ENCODE peak calls at places on chromosome 11, in four cellular contexts. One of them, this sample, is unnamed.
A peak's percentile ranks its signal among the peaks of the same experiment; 100 is the strongest.

GRCh38 chr11:58625826-58626460 is 3.5 kb downstream of the CNTF start:
- DNase-seq in GM12878: no peak
- DNase-seq in K562: no peak
- DNase-seq in HepG2: no peak
- DNase-seq in this sample: no peak

GRCh38 chr11:87924125-87924524 is 251.1 kb downstream of the RAB38 start:
- DNase-seq in GM12878: no peak
- DNase-seq in HepG2: no peak
- DNase-seq in K562: no peak
- DNase-seq in this sample: no peak

GRCh38 chr11:57343825-57344224 is 5.7 kb downstream of the P2RX3 start:
- DNase-seq in GM12878: no peak
- DNase-seq in HepG2: no peak
- DNase-seq in K562: no peak
- DNase-seq in this sample: no peak

GRCh38 chr11:96228472-96228871 is 114.5 kb downstream of the MAML2 start:
- DNase-seq in K562: no peak
- DNase-seq in GM12878: no peak
- DNase-seq in HepG2: peak; percentile 68
- DNase-seq in this sample: no peak

GRCh38 chr11:12787847-12788246 is 113.6 kb downstream of the TEAD1 start:
- DNase-seq in K562: no peak
- DNase-seq in GM12878: no peak
- DNase-seq in HepG2: no peak
- DNase-seq in this sample: no peak

GRCh38 chr11:75516140-75516539 is 9.6 kb downstream of the GDPD5 start:
- DNase-seq in K562: no peak
- DNase-seq in GM12878: no peak
- DNase-seq in HepG2: no peak
- DNase-seq in this sample: no peak

GRCh38 chr11:70397336-70397982 is 870 bp upstream of the CTTN start:
- DNase-seq in GM12878: no peak
- DNase-seq in K562: no peak
- DNase-seq in HepG2: peak; percentile 43
- DNase-seq in this sample: peak; percentile 37

GRCh38 chr11:3231851-3232744 is at the start of gene MRGPRE:
- DNase-seq in K562: peak; percentile 97
- DNase-seq in GM12878: no peak
- DNase-seq in HepG2: no peak
- DNase-seq in this sample: peak; percentile 18

GRCh38 chr11:1706634-1707400 is 9.8 kb downstream of the KRTAP5-6 start:
- DNase-seq in HepG2: no peak
- DNase-seq in K562: no peak
- DNase-seq in GM12878: no peak
- DNase-seq in this sample: peak; percentile 36

GRCh38 chr11:82718307-82718706 is 15.4 kb downstream of the FAM181B start:
- DNase-seq in K562: peak; percentile 37
- DNase-seq in HepG2: peak; percentile 7
- DNase-seq in GM12878: no peak
- DNase-seq in this sample: peak; percentile 34

GRCh38 chr11:1534171-1534570 is 37.9 kb downstream of the DUSP8 start:
- DNase-seq in K562: no peak
- DNase-seq in HepG2: no peak
- DNase-seq in GM12878: no peak
- DNase-seq in this sample: no peak

GRCh38 chr11:3703383-3703782 is 32.2 kb upstream of the CHRNA10 start:
- DNase-seq in HepG2: no peak
- DNase-seq in K562: no peak
- DNase-seq in GM12878: no peak
- DNase-seq in this sample: no peak

GRCh38 chr11:35151896-35152295 is 12.9 kb downstream of the CD44 start:
- DNase-seq in GM12878: no peak
- DNase-seq in K562: no peak
- DNase-seq in HepG2: no peak
- DNase-seq in this sample: peak; percentile 17

GRCh38 chr11:101955278-101955677 is 39.0 kb upstream of the ANGPTL5 start:
- DNase-seq in K562: no peak
- DNase-seq in GM12878: no peak
- DNase-seq in HepG2: no peak
- DNase-seq in this sample: no peak

GRCh38 chr11:95119361-95120060 is 29.9 kb downstream of the ENDOD1 start:
- DNase-seq in K562: no peak
- DNase-seq in GM12878: no peak
- DNase-seq in HepG2: peak; percentile 10
- DNase-seq in this sample: no peak

DNA sequence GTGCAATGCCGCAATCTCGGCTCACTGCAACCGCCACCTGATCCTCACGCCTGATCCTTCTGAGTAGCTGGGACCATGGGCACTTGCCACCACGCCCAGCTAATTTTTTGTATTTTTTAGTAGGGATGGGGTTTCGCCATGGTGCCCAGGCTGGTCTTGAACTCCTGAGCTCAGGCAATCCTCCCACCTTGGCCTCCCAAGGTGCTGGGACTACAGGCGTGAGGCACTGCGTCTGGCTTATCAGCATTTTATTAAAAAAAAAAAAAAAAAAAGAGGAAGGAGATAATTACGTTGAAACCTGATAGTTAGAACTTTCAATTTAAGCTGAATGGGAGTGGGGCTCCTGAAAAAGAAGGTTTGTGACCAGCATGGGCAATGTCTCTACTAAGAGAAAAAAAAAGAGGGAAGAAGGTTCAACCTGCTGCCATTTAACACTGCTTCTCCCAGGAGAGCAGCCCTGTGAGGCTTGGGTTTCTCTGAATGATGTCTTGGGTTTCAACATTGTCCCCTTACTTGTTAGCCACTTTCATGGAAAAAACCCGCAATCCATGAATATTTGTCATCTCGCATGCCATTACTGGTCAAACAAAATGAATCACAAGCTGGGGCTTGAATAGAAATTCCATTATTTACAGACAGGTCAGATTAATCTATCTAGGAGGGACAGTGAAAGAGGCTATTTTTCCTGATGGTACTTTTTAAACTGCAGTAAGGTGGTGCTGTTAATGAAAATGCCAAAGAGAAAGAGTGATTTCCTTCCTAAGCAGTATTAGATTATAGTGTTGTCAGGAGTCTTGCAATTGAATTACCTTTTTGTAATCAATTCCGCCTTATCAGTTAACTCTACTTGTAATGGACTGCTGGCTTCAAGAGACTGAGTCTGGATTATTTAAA is 72.5 kb downstream of the PACS1 start:
- DNase-seq in HepG2: peak; percentile 79
- DNase-seq in K562: no peak
- DNase-seq in GM12878: no peak
- DNase-seq in this sample: no peak
- TF ChIP-seq CBFB in HepG2: no peak
- TF ChIP-seq CBFB in K562: no peak
- TF ChIP-seq CBFB in GM12878: no peak
- TF ChIP-seq CBFB in this sample: no peak

DNA sequence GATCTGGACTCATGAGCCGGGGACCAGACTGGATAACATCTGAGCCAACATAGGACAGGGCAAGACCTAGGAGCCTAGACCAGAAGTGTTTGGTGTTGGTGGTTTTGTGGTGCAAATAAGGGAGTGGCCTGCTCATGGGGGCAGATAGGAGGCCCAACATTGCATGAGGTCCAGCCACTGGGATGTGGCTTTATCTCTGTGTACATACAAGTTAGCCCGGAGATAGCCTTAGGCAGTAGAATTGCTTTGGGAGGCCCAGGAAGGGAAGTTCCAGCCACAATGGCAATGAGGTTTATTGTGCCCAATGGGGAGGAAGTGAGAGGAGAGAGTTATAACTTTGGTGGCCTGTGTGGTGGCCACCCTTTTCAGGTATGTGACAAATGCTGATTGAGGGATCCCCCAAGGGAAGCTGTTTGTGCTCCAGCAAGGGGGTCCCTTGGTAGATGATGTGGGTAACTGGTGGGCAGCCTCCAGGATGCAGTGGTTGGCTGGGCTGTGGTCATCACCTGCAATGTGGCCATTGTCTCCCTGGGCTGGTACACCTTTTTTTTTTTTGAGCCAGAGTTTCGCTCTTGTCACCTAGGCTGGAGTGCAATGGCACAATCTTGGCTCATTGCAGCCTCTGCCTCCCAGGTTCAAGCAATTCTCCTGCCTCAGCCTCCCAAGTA is 6.4 kb downstream of the LMO2 start:
- DNase-seq in GM12878: no peak
- DNase-seq in K562: peak; percentile 61
- DNase-seq in HepG2: no peak
- DNase-seq in this sample: no peak
- TF ChIP-seq CBFB in GM12878: no peak
- TF ChIP-seq CBFB in K562: peak; percentile 87
- TF ChIP-seq CBFB in HepG2: no peak
- TF ChIP-seq CBFB in this sample: no peak

DNA sequence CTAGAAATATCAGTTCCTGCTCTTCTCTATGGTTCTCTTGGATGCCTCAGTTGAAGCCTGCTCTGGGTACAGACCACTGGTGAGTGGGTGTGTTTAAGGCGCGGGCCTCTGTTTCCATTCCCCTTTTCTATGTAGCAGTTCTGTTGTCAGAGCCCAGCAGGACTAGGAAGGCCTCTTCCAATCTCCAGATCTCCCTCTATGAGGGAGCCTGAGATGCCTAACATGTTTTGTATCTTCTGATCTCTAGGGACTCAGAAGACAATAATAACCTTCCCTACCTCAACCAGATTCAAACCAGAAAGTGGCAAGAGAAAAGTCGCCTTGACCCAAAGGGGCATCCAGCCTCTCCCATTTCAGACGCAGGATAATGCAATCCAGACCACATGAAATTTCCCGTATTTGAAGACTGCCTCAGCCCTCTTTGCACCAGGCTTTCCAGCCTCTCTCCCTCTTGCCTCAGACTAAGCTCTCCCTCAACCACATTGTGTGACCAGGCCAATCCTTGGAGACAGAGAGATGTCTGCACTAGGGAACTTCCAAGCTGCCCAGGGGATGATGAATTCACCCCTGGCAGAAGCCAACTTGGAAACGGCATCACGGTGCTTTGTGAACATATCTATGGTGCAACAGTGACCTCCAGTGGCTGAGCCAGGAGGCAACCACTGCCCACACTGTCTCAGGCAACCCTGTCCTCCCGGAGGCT is 150.1 kb upstream of the UBASH3B start:
- DNase-seq in K562: peak; percentile 47
- DNase-seq in GM12878: peak; percentile 7
- DNase-seq in HepG2: peak; percentile 42
- DNase-seq in this sample: peak; percentile 82
- TF ChIP-seq CBFB in K562: no peak
- TF ChIP-seq CBFB in GM12878: no peak
- TF ChIP-seq CBFB in HepG2: no peak
- TF ChIP-seq CBFB in this sample: no peak

DNA sequence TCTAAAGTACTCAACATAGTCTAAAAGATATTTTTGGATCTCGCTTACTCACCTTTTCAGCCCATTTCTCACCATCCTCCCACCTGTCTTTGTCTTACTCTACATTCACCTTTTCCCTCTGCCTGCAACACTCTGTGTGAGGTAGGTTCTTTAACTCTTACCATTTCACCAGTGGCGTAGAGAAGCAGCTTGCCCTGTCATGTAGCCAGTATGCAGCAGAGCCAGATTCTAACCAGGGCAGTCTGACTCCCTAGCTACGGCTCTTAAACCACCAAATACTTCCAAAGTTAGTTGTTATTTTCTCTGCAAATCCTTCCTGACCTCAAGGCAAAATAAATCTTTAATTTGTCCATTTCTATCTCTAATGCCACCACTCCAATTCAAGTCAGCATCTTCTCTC is 7.5 kb downstream of the ALG8 start:
- DNase-seq in K562: no peak
- DNase-seq in GM12878: no peak
- DNase-seq in HepG2: no peak
- DNase-seq in this sample: no peak
- TF ChIP-seq CBFB in K562: no peak
- TF ChIP-seq CBFB in GM12878: no peak
- TF ChIP-seq CBFB in HepG2: no peak
- TF ChIP-seq CBFB in this sample: no peak

GRCh38 chr11:11143849-11144248 is 209.2 kb downstream of the CSNK2A3 start:
- DNase-seq in HepG2: no peak
- DNase-seq in K562: no peak
- DNase-seq in GM12878: no peak
- DNase-seq in this sample: no peak
- TF ChIP-seq CBFB in HepG2: no peak
- TF ChIP-seq CBFB in K562: no peak
- TF ChIP-seq CBFB in GM12878: no peak
- TF ChIP-seq CBFB in this sample: no peak

This sample was measured in WTC11.